ENCODE peak calls at places on chromosomes 4 and X, in four cellular contexts. Y is suprapubic skin, V is IMR-90, I is spleen. Z is an unnamed sample.

GRCh38 chrX:129979207-129979920 is 3.1 kb upstream of the BCORL1 start:
- DNase-seq in I (peak; percentile 78), Y (no peak), V (no peak), Z (no peak)

GRCh38 chr4:185470503-185471195 is 884 bp downstream of the CCDC110 start:
- DNase-seq in I (peak; percentile 90), Y (no peak), V (peak; percentile 12), Z (peak; percentile 57)

GRCh38 chrX:106039920-106040319 is 1.4 kb upstream of the SERPINA7 start:
- DNase-seq in I (no peak), V (no peak), Y (no peak), Z (no peak)

GRCh38 chr4:4912155-4912554 is 52.7 kb downstream of the MSX1 start:
- DNase-seq in Y (no peak), V (no peak), I (no peak), Z (no peak)

GRCh38 chrX:129749069-129749468 is 10.3 kb downstream of the XPNPEP2 start:
- DNase-seq in Y (no peak), V (no peak), I (no peak), Z (no peak)

GRCh38 chr4:53192017-53192416 is 173.8 kb downstream of the SCFD2 start:
- DNase-seq in Y (no peak), V (no peak), I (no peak), Z (no peak)

GRCh38 chr4:112075129-112075753 is 70.0 kb upstream of the FAM241A start:
- DNase-seq in Y (no peak), I (no peak), V (peak; percentile 66), Z (no peak)

GRCh38 chr4:80492761-80493160 is 157.2 kb downstream of the CFAP299 start:
- DNase-seq in I (no peak), V (no peak), Y (no peak), Z (no peak)

GRCh38 chrX:39936886-39937770 is 160.6 kb downstream of the BCOR start:
- DNase-seq in V (no peak), I (no peak), Y (no peak), Z (no peak)

GRCh38 chr4:186105721-186106335 is 1.3 kb downstream of the FAM149A start:
- DNase-seq in I (no peak), Y (no peak), V (no peak), Z (no peak)

GRCh38 chr4:152265149-152265621 is 270.7 kb downstream of the FBXW7 start:
- DNase-seq in Y (no peak), V (peak; percentile 92), I (no peak), Z (no peak)

GRCh38 chr4:121256346-121256745 is 92.2 kb upstream of the TNIP3 start:
- DNase-seq in Y (no peak), V (peak; percentile 80), I (no peak), Z (no peak)

GRCh38 chr4:137532869-137533236 is 559 bp upstream of the PCDH18 start:
- DNase-seq in Y (no peak), V (no peak), I (no peak), Z (no peak)

GRCh38 chr4:94758700-94759399 is 1.1 kb downstream of the BMPR1B start:
- DNase-seq in Y (no peak), I (no peak), V (no peak), Z (no peak)

GRCh38 chr4:149785686-149786431 is 29.8 kb downstream of the IQCM start:
- DNase-seq in V (peak; percentile 24), Y (no peak), I (no peak), Z (no peak)

GRCh38 chrX:139739138-139739537 is 31.2 kb upstream of the MCF2 start:
- DNase-seq in Y (no peak), V (peak; percentile 49), I (no peak), Z (no peak)

GRCh38 chr4:21596521-21596920 is 352.1 kb downstream of the KCNIP4 start:
- DNase-seq in V (no peak), I (no peak), Y (no peak), Z (no peak)

GRCh38 chr4:88440146-88440545 is 16.8 kb upstream of the HERC5 start:
- DNase-seq in Y (no peak), I (no peak), V (no peak), Z (no peak)

GRCh38 chr4:128954941-128955340 is 138.4 kb downstream of the SCLT1 start:
- DNase-seq in Y (no peak), V (no peak), I (no peak), Z (no peak)

GRCh38 chr4:76377922-76378321 is 43.0 kb downstream of the CCDC158 start:
- DNase-seq in V (peak; percentile 61), I (no peak), Y (no peak), Z (no peak)

GRCh38 chrX:63754141-63754859 is 30.7 kb downstream of the ARHGEF9 start:
- DNase-seq in I (no peak), Y (peak; percentile 55), V (peak; percentile 15), Z (no peak)

GRCh38 chr4:38904090-38904666 is 36.6 kb downstream of the FAM114A1 start:
- DNase-seq in I (no peak), V (no peak), Y (no peak), Z (no peak)

GRCh38 chrX:39592776-39593175 is 505.0 kb downstream of the BCOR start:
- DNase-seq in Y (no peak), V (no peak), I (no peak), Z (no peak)

GRCh38 chrX:144809025-144809424 is 438.3 kb upstream of the SPANXN1 start:
- DNase-seq in V (no peak), Y (no peak), I (no peak), Z (no peak)

GRCh38 chrX:133437356-133437755 is 22.1 kb upstream of the GPC4 start:
- DNase-seq in V (no peak), I (no peak), Y (no peak), Z (no peak)

GRCh38 chr4:83922419-83922818 is 386.5 kb downstream of the GPAT3 start:
- DNase-seq in Y (no peak), I (no peak), V (no peak), Z (no peak)

GRCh38 chr4:113183032-113183573 is 133.7 kb downstream of the ANK2 start:
- DNase-seq in I (no peak), Y (no peak), V (no peak), Z (no peak)

GRCh38 chr4:44447563-44448504 is 775 bp downstream of the KCTD8 start:
- DNase-seq in I (peak; percentile 73), V (no peak), Y (no peak), Z (peak; percentile 19)

DNA sequence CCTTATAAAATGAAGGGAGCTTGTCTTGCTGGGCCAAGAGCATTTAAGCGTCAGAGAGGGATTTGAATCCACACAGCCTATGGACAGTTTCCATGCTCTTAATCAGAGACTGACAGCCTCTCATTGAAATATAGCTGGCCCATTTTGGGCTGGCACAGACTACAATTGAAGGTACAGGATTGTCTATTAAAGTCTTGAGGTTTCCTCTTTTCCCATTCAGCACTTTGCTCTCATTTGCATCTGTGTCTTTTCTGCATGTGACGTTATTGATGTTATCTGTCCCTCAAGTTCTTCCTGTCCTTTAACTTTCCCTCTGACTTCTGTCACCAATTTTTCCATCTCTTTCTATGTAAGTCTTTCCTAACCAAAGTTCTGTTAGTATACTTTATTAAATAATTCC is 133.3 kb upstream of the SFRP2 start:
- DNase-seq in I (no peak), Y (no peak), V (no peak), Z (no peak)
- TF ChIP-seq POLR2A in I (no peak), Y (no peak), V (no peak), Z (no peak)

GRCh38 chr4:8400641-8401325 is 39.7 kb downstream of the ACOX3 start:
- DNase-seq in Y (peak; percentile 77), V (no peak), I (no peak), Z (no peak)

GRCh38 chr4:8402640-8403039 is 37.9 kb downstream of the ACOX3 start:
- DNase-seq in I (no peak), V (no peak), Y (peak; percentile 78), Z (peak; percentile 72)

GRCh38 chr4:8402181-8402597 is 38.3 kb downstream of the ACOX3 start:
- DNase-seq in I (no peak), Y (no peak), V (no peak), Z (no peak)

GRCh38 chr4:8403173-8403753 is 37.3 kb downstream of the ACOX3 start:
- DNase-seq in V (peak; percentile 77), Y (peak; percentile 91), I (peak; percentile 91), Z (peak; percentile 90)

DNA sequence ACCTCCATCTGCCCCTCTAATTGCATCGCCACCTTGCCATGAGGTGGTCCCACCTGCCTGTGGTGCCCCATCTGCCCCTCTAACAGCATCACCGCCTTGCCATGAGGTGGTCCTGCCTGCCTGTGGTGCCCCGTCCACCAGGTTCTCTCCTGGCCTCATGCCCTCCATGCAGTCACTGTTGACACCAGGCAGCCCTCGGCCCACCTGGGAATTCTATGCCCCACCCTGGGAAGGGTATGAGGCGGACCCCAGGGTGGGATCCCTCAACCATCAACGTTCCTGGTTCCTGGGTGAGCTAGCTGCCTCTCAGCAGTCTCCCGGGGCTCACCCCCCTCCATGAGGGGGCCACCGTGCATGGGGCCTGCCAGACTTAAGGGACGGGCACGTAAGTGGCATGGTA is 38.9 kb downstream of the ACOX3 start:
- DNase-seq in I (no peak), V (no peak), Y (no peak), Z (no peak)
- H3K27ac ChIP-seq in I (no peak overlapping the region), V (no peak overlapping the region), Y (peak overlapping the region; percentile 3), Z (peak overlapping the region; percentile 81)

GRCh38 chrX:48470110-48470832 is at the start of gene SLC38A5:
- DNase-seq in I (peak; percentile 70), V (no peak), Y (no peak), Z (no peak)

GRCh38 chrX:48467331-48467761 is 2.7 kb downstream of the SLC38A5 start:
- DNase-seq in Y (no peak), I (peak; percentile 59), V (no peak), Z (no peak)

GRCh38 chrX:48466696-48467095 is 3.4 kb downstream of the SLC38A5 start:
- DNase-seq in Y (no peak), V (no peak), I (peak; percentile 52), Z (no peak)

GRCh38 chrX:48468693-48469691 is 1.1 kb downstream of the SLC38A5 start:
- DNase-seq in I (peak; percentile 69), V (no peak), Y (no peak), Z (no peak)

DNA sequence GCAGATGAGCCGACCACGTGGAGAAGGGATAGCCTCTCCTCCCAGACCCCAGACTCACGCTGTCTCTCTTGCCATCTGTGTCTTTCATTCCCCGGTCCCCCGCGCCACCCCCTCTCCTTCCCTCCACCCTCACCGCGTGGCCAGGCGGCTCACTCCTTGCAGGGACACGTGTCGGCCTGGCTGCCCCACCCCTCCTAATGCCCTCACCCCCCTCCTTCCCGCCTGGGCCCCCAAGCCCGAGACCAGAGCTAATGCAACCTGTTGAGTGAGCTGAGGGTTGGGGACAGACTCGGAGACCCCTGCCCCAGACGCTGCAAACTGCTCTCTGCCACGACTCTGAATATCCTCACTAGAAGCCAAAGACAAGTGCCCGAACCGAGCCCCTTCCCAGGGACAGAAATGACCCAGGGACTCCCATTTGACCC is 1.8 kb downstream of the SLC38A5 start:
- DNase-seq in I (peak; percentile 83), V (no peak), Y (no peak), Z (no peak)
- H3K4me3 ChIP-seq in I (peak overlapping the region; percentile 47), V (peak overlapping the region; percentile 30), Y (peak overlapping the region; percentile 40), Z (peak overlapping the region; percentile 34)

DNA sequence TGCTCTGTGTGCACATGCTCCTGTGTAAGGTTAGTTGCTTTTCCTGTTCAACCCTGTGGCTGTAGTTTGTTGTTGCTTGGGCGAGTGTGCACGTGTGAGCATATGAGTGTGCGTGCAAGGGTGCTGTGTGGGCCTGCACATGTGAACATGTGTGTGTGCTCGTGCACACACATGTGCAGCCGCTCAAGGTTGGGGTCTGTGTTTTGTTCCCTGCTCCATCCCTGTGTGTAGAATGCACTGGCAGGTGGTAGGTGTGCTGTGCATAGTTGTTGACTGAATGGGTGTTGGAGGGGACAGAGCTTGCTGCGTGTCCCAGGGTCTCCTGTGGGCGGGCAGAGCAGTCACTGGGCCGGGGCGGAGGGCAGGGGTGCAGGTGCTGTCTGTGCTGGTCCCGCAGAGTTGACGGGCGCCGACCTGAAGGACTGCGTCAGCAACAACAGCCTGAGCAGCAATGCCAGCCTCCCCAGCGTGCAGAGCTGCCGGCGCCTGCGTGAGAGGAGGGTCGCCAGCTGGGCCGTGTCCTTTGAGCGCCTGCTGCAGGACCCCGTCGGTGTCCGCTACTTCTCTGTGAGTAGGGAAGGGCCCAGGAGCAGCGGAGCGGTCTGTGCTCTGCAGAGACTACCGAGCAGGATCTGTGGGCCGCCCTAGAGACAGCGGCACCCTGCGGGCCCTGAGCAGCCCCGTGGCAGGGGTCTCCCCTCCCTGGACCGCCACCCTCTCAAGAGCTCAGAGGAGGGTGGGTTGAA is 27.9 kb upstream of the HGFAC start:
- DNase-seq in I (peak; percentile 71), V (no peak), Y (peak; percentile 70), Z (peak; percentile 28)
- TF ChIP-seq POLR2A in I (no peak), V (no peak), Y (no peak), Z (no peak)